ENCODE peak calls at places on chromosomes 13 and 19, in six cellular contexts. L is HCT116, U is SK-N-SH, N is H1, D is HepG2, A is GM12878. R is an unnamed sample.

GRCh38 chr19:44092108-44092507 is 2.1 kb upstream of the ZNF224 start:
- DNase-seq in L (no peak), U (no peak), N (no peak), D (no peak), A (no peak), R (no peak)

GRCh38 chr19:36140289-36141038 is 598 bp downstream of the CAPNS1 start:
- DNase-seq in L (no peak), U (peak), N (peak), D (peak), A (no peak), R (no peak)

GRCh38 chr19:46489445-46490272 is 6.0 kb downstream of the PNMA8B start:
- DNase-seq in L (no peak), U (peak), N (peak), D (no peak), A (no peak), R (no peak)

GRCh38 chr13:51221674-51222509 is at the start of gene FAM124A:
- DNase-seq in L (peak), U (peak), N (peak), D (no peak), A (no peak), R (no peak)

GRCh38 chr19:1944088-1944915 is 3.3 kb downstream of the CSNK1G2 start:
- DNase-seq in L (no peak), U (no peak), N (no peak), D (no peak), A (no peak), R (no peak)

GRCh38 chr13:24827799-24828198 is 63.8 kb downstream of the RNF17 start:
- DNase-seq in L (no peak), U (no peak), N (no peak), D (no peak), A (no peak), R (no peak)

GRCh38 chr19:29878973-29879654 is 62.9 kb upstream of the URI1 start:
- DNase-seq in L (peak), U (peak), N (no peak), D (peak), A (no peak), R (peak)

GRCh38 chr13:60654405-60654804 is 257.4 kb downstream of the TDRD3 start:
- DNase-seq in L (no peak), U (no peak), N (no peak), D (peak), A (no peak), R (peak)

GRCh38 chr13:21233086-21233485 is 56.6 kb downstream of the MRPL57 start:
- DNase-seq in L (no peak), U (no peak), N (no peak), D (no peak), A (no peak), R (no peak)

GRCh38 chr13:83752141-83752540 is 130.1 kb downstream of the SLITRK1 start:
- DNase-seq in L (no peak), U (no peak), N (no peak), D (peak), A (no peak), R (no peak)

GRCh38 chr19:2110822-2111221 is 14.1 kb downstream of the IZUMO4 start:
- DNase-seq in L (no peak), U (no peak), N (peak), D (no peak), A (no peak), R (no peak)

GRCh38 chr19:29643361-29643935 is 21.8 kb upstream of the PLEKHF1 start:
- DNase-seq in L (no peak), U (no peak), N (no peak), D (no peak), A (no peak), R (no peak)

GRCh38 chr19:29372921-29373797 is 152.6 kb upstream of the VSTM2B start:
- DNase-seq in L (no peak), U (no peak), N (peak), D (no peak), A (no peak), R (no peak)

GRCh38 chr19:44644391-44645016 is 794 bp downstream of the PVR start:
- DNase-seq in L (no peak), U (peak), N (peak), D (peak), A (no peak), R (no peak)

GRCh38 chr19:41753159-41753558 is 2.2 kb upstream of the CEACAM6 start:
- DNase-seq in L (peak), U (peak), N (peak), D (peak), A (no peak), R (no peak)

GRCh38 chr13:93859666-93860065 is 619.8 kb downstream of the DCT start:
- DNase-seq in L (no peak), U (no peak), N (no peak), D (no peak), A (no peak), R (no peak)

GRCh38 chr13:101594936-101595335 is 142.5 kb downstream of the ITGBL1 start:
- DNase-seq in L (no peak), U (no peak), N (no peak), D (no peak), A (no peak), R (no peak)

DNA sequence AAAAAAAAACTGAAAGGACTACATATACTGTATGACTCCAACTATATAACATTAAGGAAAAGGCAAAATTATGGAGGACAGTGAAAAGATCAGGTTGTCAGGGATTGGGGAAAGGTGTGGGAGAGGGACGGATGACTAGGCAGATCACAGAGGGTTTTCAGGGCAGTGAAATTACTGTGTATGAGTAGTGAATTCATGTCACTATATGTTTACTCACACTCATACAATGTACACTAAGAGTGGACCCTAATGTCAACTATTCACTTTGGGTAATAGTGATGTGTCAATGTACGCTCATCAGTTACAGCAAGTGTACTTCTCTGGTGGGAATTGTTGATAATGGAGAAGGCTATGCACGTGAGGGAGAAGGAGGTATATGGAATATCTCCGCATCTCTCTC is 144.3 kb downstream of the ITGBL1 start:
- DNase-seq in L (no peak), U (no peak), N (no peak), D (no peak), A (no peak), R (no peak)
- H3K4me3 ChIP-seq in L (no peak), U (no peak), N (no peak), D (no peak), A (no peak), R (no peak)

GRCh38 chr13:112457485-112457884 is 81.3 kb downstream of the SPACA7 start:
- DNase-seq in L (no peak), U (no peak), N (peak), D (no peak), A (no peak), R (no peak)

GRCh38 chr13:112454648-112455334 is 78.6 kb downstream of the SPACA7 start:
- DNase-seq in L (no peak), U (no peak), N (peak), D (no peak), A (no peak), R (no peak)

GRCh38 chr13:112456138-112457056 is 80.2 kb downstream of the SPACA7 start:
- DNase-seq in L (no peak), U (no peak), N (peak), D (no peak), A (no peak), R (no peak)

GRCh38 chr13:112455476-112456059 is 79.4 kb downstream of the SPACA7 start:
- DNase-seq in L (no peak), U (no peak), N (peak), D (no peak), A (no peak), R (no peak)

DNA sequence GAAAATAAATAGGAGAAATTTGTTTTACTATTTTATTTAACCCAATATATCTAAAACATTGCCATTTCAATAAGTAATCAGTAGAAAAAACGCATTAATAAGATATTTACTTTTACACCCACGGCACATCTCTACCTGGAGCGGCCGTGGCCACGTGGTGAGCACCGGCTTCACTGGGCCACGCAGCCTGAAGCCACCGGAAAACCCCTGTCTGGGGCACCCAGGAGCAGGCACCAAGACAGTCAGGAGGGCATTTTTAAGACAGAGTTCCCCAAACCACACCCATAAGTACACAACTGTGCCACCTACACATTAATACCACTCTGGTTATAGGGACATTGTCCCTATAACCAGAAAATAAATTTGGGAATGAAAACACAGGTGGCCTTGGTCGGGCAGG is 80.9 kb downstream of the SPACA7 start:
- DNase-seq in L (no peak), U (no peak), N (no peak), D (no peak), A (no peak), R (no peak)
- TF ChIP-seq SIN3A in L (no peak), U (no peak), N (no peak), D (no peak), A (no peak), R (no peak)

GRCh38 chr19:567296-567900 is 5.0 kb upstream of the BSG start:
- DNase-seq in L (no peak), U (no peak), N (no peak), D (no peak), A (no peak), R (no peak)

GRCh38 chr19:570315-570714 is 2.1 kb upstream of the BSG start:
- DNase-seq in L (no peak), U (peak), N (no peak), D (no peak), A (no peak), R (no peak)

GRCh38 chr19:566403-566802 is 6.0 kb upstream of the BSG start:
- DNase-seq in L (no peak), U (peak), N (no peak), D (peak), A (no peak), R (no peak)

GRCh38 chr19:571127-571974 is 1.0 kb upstream of the BSG start:
- DNase-seq in L (no peak), U (no peak), N (peak), D (peak), A (peak), R (no peak)

DNA sequence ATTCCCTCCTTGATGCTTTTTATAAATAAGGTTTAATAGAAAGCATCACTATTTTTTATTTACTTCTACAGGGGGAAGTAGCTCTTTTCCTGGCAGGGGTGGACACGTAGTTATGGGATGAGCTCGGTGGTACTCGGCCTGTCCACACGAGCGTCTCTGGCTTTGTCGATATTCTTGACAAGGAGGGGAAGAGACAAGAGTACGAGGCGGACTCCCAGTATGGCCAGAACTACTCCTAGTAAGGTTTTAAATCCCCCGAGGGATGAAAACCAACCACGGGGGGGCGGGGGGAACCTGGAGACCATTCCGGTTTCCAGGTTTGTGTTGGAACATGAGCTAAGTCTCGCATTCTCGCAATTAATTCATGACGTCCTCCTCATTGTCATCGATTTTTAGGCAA is 5.6 kb upstream of the BSG start:
- DNase-seq in L (no peak), U (no peak), N (no peak), D (no peak), A (no peak), R (no peak)
- H3K4me3 ChIP-seq in L (no peak), U (no peak), N (no peak), D (peak), A (no peak), R (no peak)

GRCh38 chr13:40777957-40778235 is 6.9 kb upstream of the MRPS31 start:
- DNase-seq in L (no peak), U (no peak), N (no peak), D (no peak), A (no peak), R (no peak)

GRCh38 chr13:40776681-40777165 is 5.7 kb upstream of the MRPS31 start:
- DNase-seq in L (no peak), U (no peak), N (no peak), D (no peak), A (no peak), R (no peak)

GRCh38 chr13:40776232-40776631 is 5.2 kb upstream of the MRPS31 start:
- DNase-seq in L (no peak), U (no peak), N (no peak), D (no peak), A (no peak), R (no peak)

GRCh38 chr13:40779049-40779448 is 8.1 kb upstream of the MRPS31 start:
- DNase-seq in L (no peak), U (no peak), N (no peak), D (no peak), A (no peak), R (no peak)

GRCh38 chr13:40777166-40777956 is 6.4 kb upstream of the MRPS31 start:
- DNase-seq in L (peak), U (peak), N (no peak), D (peak), A (no peak), R (peak)
- TF ChIP-seq SIN3A in L (no peak), U (no peak), N (no peak), D (no peak), A (no peak), R (no peak)

GRCh38 chr13:99200433-99201167 is at the start of gene UBAC2:
- DNase-seq in L (peak), U (peak), N (peak), D (peak), A (peak), R (peak)
- H3K4me3 ChIP-seq in L (peak), U (peak), N (peak), D (peak), A (peak), R (peak)

GRCh38 chr13:96075953-96076543 is 13.9 kb upstream of the HS6ST3 start:
- DNase-seq in L (no peak), U (peak), N (no peak), D (peak), A (no peak), R (no peak)
- TF ChIP-seq SIN3A in L (no peak), U (no peak), N (no peak), D (no peak), A (no peak), R (no peak)

DNA sequence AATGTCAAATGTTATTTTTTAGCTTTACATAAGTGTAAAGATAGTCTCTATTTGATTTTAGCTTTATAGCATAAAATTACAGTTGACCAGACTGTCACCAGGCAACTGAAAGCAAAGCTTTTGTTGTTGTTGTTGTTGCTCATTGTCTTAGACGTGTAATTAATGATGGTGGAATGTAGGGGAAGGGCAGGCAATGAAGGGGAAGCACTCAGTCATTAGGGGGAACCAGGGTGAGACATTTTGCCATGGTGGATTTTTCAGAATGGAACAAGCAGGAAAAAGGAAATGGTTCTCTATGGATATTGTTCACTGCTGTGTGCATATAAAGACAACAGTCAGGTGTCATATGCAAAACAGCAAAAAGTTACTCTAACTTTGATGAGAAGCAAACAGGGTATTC is 110.2 kb downstream of the LRCH1 start:
- DNase-seq in L (no peak), U (no peak), N (no peak), D (no peak), A (no peak), R (no peak)
- H3K4me3 ChIP-seq in L (no peak), U (no peak), N (no peak), D (no peak), A (no peak), R (no peak)

DNA sequence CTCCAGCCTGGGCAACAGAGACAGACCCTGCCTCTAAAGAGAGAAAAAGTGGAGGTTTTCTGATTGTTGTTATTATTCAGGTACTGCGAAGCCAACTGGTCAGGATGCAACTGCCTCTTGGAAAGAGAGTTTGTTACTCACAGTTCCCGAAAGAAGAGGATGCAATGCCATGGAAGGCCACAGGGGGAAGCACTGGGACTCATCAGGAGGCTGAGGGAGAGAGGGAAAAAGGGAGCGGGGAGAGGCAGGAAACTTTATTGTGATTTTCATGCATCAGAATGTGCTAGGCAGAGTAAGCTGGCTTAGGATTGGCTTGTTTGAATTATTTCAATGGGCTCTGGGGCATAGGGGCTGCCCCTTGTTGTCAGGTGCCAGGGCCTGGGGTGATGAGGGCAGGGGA is 27.6 kb downstream of the MYO9B start:
- DNase-seq in L (peak), U (peak), N (peak), D (peak), A (no peak), R (no peak)
- TF ChIP-seq SIN3A in L (no peak), U (no peak), N (no peak), D (no peak), A (no peak), R (no peak)

GRCh38 chr13:77290342-77290741 is 36.6 kb downstream of the MYCBP2 start:
- DNase-seq in L (no peak), U (no peak), N (no peak), D (no peak), A (no peak), R (no peak)
- H3K4me3 ChIP-seq in L (no peak), U (no peak), N (no peak), D (no peak), A (no peak), R (no peak)

R was measured in Panc1.